ENCODE peak calls at places on chromosomes 11 and 22, in five cellular contexts. O is pons; Z is type B pancreatic cell; F is stimulated activated CD4-positive, alpha-beta T cell treated with anti-CD3 and anti-CD28 coated beads, Interleukin-15, amount 100 ng/mL, for 48 hours; H is dermis blood vessel endothelial cell. D is an unnamed sample.
A peak's percentile ranks its signal among the peaks of the same experiment; 100 is the strongest.

GRCh38 chr11:44286268-44286880 is 23.6 kb downstream of the ALX4 start:
- DNase-seq in Z (no peak), H (peak; percentile 72), O (peak; percentile 30), F (peak; percentile 49), D (peak; percentile 77)

GRCh38 chr22:49935561-49935960 is 17.1 kb downstream of the CRELD2 start:
- DNase-seq in F (no peak), Z (no peak), H (peak; percentile 56), O (no peak), D (no peak)

GRCh38 chr11:72781313-72782080 is 12.3 kb downstream of the STARD10 start:
- DNase-seq in H (peak; percentile 32), O (no peak), Z (no peak), F (no peak), D (peak; percentile 90)

GRCh38 chr11:6735306-6735705 is 36.5 kb downstream of the OR2AG2 start:
- DNase-seq in F (no peak), O (no peak), Z (no peak), H (peak; percentile 66), D (no peak)

GRCh38 chr11:66419825-66420224 is 1.0 kb upstream of the NPAS4 start:
- DNase-seq in O (no peak), F (no peak), Z (no peak), H (no peak), D (no peak)

GRCh38 chr11:75326439-75326810 is 25.0 kb downstream of the ARRB1 start:
- DNase-seq in Z (no peak), H (no peak), F (no peak), O (no peak), D (no peak)

GRCh38 chr11:57179701-57180100 is 2.1 kb upstream of the LRRC55 start:
- DNase-seq in O (no peak), Z (no peak), F (no peak), H (no peak), D (no peak)

GRCh38 chr11:22634897-22635629 is 9.4 kb upstream of the FANCF start:
- DNase-seq in H (no peak), O (no peak), F (no peak), Z (no peak), D (no peak)

GRCh38 chr11:17687946-17688670 is 31.3 kb upstream of the MYOD1 start:
- DNase-seq in O (no peak), H (no peak), Z (peak; percentile 39), F (no peak), D (no peak)

GRCh38 chr11:133947298-133947905 is 9.4 kb downstream of the IGSF9B start:
- DNase-seq in H (peak; percentile 51), Z (no peak), O (no peak), F (no peak), D (peak; percentile 52)

D was measured in GM19239.